ENCODE peak calls at places on chromosomes 7 and 10, in five cellular contexts. N is neural progenitor cell, Y is sigmoid colon, I is heart left ventricle, R is HCT116. B is an unnamed sample. For H3K4me1 and H3K36me3, the result is how much of the 10 kb centered on the place peaks cover.

GRCh38 chr7:143016996-143017395 is 9.9 kb downstream of the OR9A2 start:
- DNase-seq in N (no peak), Y (no peak), I (no peak), R (no peak), B (no peak)

GRCh38 chr7:49631071-49631826 is 142.2 kb upstream of the VWC2 start:
- DNase-seq in N (no peak), Y (no peak), I (no peak), R (no peak), B (no peak)

GRCh38 chr10:91190876-91191580 is 29.4 kb upstream of the PCGF5 start:
- DNase-seq in N (no peak), Y (no peak), I (no peak), R (no peak), B (no peak)

GRCh38 chr7:131654668-131655326 is 98.4 kb upstream of the PODXL start:
- DNase-seq in N (peak), Y (peak), I (peak), R (peak), B (peak)

GRCh38 chr7:18829518-18830252 is 287.8 kb downstream of the TWIST1 start:
- DNase-seq in N (no peak), Y (no peak), I (no peak), R (no peak), B (no peak)

GRCh38 chr7:121279060-121279620 is 49.7 kb upstream of the WNT16 start:
- DNase-seq in N (no peak), Y (no peak), I (no peak), R (no peak), B (no peak)

GRCh38 chr10:60267802-60268201 is 121.9 kb downstream of the ANK3 start:
- DNase-seq in N (no peak), Y (no peak), I (no peak), R (no peak), B (no peak)

GRCh38 chr10:34323197-34323596 is 491.9 kb downstream of the PARD3 start:
- DNase-seq in N (no peak), Y (no peak), I (no peak), R (no peak), B (no peak)

GRCh38 chr10:92156874-92157273 is 134.0 kb downstream of the CPEB3 start:
- DNase-seq in N (no peak), Y (no peak), I (no peak), R (no peak), B (no peak)

GRCh38 chr10:100579691-100580090 is 43.9 kb downstream of the HIF1AN start:
- DNase-seq in N (no peak), Y (no peak), I (no peak), R (no peak), B (no peak)

GRCh38 chr10:6418613-6419216 is 161.4 kb downstream of the PRKCQ start:
- DNase-seq in N (no peak), Y (no peak), I (no peak), R (no peak), B (no peak)

GRCh38 chr10:42768581-42769152 is 13.9 kb upstream of the BMS1 start:
- DNase-seq in N (no peak), Y (no peak), I (no peak), R (no peak), B (no peak)

GRCh38 chr10:62044569-62044968 is 143.1 kb downstream of the ARID5B start:
- DNase-seq in N (no peak), Y (no peak), I (no peak), R (no peak), B (no peak)

DNA sequence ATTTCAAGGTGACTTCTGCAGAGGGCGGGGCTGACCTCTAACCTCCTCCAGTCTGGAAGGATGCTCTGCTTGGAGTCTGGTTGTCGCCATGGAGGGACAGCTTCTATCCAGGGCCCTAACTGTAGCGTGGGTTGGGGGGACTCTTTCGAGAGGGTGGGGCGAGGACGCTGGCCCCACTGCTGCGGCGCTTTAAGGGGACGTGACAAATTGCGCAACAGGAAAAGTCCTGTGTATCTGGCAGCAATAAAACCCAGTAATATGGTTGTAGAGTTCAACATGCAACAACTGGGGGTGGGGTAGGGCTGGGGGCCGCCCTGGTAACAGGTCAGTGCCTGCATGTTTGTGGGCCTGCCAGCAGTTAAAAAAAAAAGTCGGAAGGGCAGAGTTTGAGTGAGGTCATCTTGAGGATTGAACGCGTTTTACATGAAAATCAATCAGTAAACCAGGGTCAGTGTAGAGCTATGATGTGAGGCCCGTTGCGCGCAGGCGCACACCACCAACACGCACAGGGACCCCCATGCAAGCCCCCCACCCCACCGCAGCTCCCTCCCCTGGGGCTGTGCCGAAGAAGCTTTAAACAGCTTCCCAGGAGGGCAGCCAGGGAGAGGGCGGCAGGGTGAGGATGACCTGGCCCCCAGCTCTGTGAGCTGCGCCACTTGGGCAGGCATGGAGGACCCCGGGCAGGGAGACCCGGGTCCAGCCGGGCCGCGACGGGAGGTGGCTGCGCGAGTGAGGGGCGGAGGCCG is 4.3 kb downstream of the SHH start:
- DNase-seq in N (no peak), Y (no peak), I (peak), R (no peak), B (peak)
- H3K4me3 ChIP-seq in N (peak), Y (no peak), I (peak), R (no peak), B (peak)

DNA sequence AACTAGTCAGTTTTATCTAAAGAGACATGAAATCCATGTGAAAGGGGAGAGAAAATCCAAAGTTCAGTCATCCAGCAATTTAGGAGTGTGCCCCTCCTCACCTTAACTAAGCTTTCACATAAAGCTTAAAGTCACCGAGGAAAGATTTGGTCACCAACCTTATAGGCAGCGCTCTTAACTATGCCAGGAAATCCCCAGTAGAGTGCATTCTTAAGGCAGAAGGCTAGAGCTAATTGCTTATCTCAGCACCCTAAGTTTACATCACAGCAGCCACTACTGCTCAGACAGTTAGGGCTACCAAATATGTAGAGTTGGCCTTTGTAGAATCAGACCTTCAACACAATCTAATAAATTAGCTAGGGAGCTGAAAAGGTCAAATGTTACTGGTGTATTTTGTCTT is 47.9 kb downstream of the MTPN start:
- DNase-seq in N (no peak), Y (no peak), I (no peak), R (no peak), B (no peak)
- H3K4me1 ChIP-seq in N (under half), Y (under half), I (under half), R (under half), B (under half)

DNA sequence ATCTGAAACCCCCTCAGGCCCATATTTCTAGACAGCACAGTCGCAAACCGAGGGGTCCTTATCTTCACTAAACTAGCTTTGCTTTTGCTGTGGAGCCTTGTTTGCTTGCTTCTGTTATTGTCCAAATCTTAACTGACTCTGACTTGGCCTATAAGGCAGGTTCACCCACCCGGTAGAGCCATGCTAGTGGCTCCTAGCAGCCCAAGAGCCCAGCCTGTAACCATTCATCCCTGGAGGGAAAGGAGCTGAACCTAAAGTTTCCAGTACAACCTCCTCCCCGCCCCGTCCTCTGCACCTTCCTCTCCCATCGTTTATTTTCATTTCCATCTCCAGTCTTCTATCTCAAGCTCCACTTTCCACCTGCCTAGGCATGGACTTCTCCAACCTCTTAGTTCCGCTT is 345.7 kb downstream of the PTPRN2 start:
- DNase-seq in N (no peak), Y (no peak), I (no peak), R (no peak), B (no peak)
- H3K36me3 ChIP-seq in N (under half), Y (under half), I (under half), R (under half), B (under half)

GRCh38 chr10:11225935-11226334 is 208.3 kb downstream of the CELF2 start:
- DNase-seq in N (no peak), Y (no peak), I (peak), R (no peak), B (peak)
- H3K4me3 ChIP-seq in N (no peak), Y (no peak), I (no peak), R (no peak), B (no peak)

DNA sequence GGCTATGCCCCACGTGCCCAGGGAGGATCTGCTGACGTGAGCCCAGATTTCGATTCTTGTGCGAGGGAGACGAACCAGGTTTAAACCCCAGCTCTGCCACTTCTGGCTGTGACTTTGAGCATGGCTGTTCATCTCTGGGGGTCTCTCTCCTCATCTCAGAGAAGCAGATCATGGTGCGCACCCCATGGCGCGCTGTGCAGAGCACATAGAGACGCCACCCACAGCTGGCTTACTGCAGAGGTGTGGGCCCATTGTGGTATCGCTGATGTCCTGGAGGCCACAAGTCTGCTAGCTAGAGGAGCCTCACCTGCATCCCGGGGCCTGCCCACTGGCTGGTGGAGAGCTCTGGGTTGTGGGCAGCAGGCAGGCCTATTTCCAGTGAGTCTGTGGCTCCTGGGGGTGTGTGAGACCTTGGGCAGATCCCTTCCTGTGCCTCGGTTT is 140.5 kb downstream of the LHPP start:
- DNase-seq in N (no peak), Y (no peak), I (peak), R (no peak), B (no peak)
- H3K4me1 ChIP-seq in N (under half), Y (under half), I (under half), R (under half), B (under half)

DNA sequence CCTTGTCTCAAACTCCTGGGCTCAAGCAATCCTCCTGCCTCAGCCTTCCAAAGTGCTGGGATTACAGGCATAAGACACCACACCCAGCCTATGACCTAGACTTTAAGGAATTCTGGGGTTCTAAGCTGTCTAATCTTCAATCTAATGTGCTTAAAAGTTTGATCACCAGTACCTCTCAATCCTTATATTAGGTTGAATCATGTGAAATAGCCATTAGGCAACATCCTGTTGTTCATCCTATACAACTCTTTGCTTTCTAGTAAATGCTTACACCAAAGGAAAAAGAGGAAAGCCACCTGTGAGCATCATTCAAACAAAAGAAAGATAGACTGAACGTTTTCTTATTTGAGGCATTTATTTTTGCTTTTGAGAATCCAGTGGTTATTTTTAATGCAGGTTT is 56.0 kb downstream of the ATOH7 start:
- DNase-seq in N (no peak), Y (no peak), I (no peak), R (no peak), B (no peak)
- H3K36me3 ChIP-seq in N (under half), Y (under half), I (half or more), R (under half), B (under half)

B was measured in small intestine.